ENCODE peak calls at places on chromosome 11, in four cellular contexts. One of them, this sample, is unnamed.

GRCh38 chr11:124896071-124896750 is 1.5 kb downstream of the ROBO4 start:
- DNase-seq in K562: no peak
- DNase-seq in HepG2: no peak
- DNase-seq in GM12878: no peak
- DNase-seq in this sample: peak; percentile 8

GRCh38 chr11:110172666-110173065 is 79.5 kb downstream of the ZC3H12C start:
- DNase-seq in K562: peak; percentile 28
- DNase-seq in HepG2: no peak
- DNase-seq in GM12878: no peak
- DNase-seq in this sample: no peak

GRCh38 chr11:28759311-28759710 is 651.1 kb downstream of the METTL15 start:
- DNase-seq in GM12878: no peak
- DNase-seq in HepG2: no peak
- DNase-seq in K562: no peak
- DNase-seq in this sample: no peak

GRCh38 chr11:117828641-117829368 is 4.3 kb upstream of the FXYD2 start:
- DNase-seq in K562: peak; percentile 27
- DNase-seq in GM12878: no peak
- DNase-seq in HepG2: no peak
- DNase-seq in this sample: no peak

GRCh38 chr11:112564228-112564955 is 303.7 kb upstream of the PLET1 start:
- DNase-seq in GM12878: no peak
- DNase-seq in HepG2: peak; percentile 11
- DNase-seq in K562: no peak
- DNase-seq in this sample: no peak

GRCh38 chr11:16013649-16014275 is 342.6 kb downstream of the SOX6 start:
- DNase-seq in GM12878: no peak
- DNase-seq in HepG2: no peak
- DNase-seq in K562: no peak
- DNase-seq in this sample: no peak

GRCh38 chr11:111388431-111388830 is 9.4 kb upstream of the POU2AF1 start:
- DNase-seq in GM12878: no peak
- DNase-seq in HepG2: no peak
- DNase-seq in K562: no peak
- DNase-seq in this sample: no peak

GRCh38 chr11:34242037-34242625 is 115.7 kb downstream of the ABTB2 start:
- DNase-seq in K562: peak; percentile 90
- DNase-seq in GM12878: no peak
- DNase-seq in HepG2: no peak
- DNase-seq in this sample: no peak

GRCh38 chr11:93921695-93922468 is 71.5 kb upstream of the VSTM5 start:
- DNase-seq in HepG2: peak; percentile 56
- DNase-seq in GM12878: peak; percentile 4
- DNase-seq in K562: peak; percentile 75
- DNase-seq in this sample: peak; percentile 58

GRCh38 chr11:128354476-128354875 is 232.9 kb downstream of the ETS1 start:
- DNase-seq in K562: no peak
- DNase-seq in GM12878: no peak
- DNase-seq in HepG2: no peak
- DNase-seq in this sample: no peak

GRCh38 chr11:102647430-102647829 is 22.3 kb upstream of the MMP20 start:
- DNase-seq in K562: no peak
- DNase-seq in GM12878: no peak
- DNase-seq in HepG2: no peak
- DNase-seq in this sample: no peak

DNA sequence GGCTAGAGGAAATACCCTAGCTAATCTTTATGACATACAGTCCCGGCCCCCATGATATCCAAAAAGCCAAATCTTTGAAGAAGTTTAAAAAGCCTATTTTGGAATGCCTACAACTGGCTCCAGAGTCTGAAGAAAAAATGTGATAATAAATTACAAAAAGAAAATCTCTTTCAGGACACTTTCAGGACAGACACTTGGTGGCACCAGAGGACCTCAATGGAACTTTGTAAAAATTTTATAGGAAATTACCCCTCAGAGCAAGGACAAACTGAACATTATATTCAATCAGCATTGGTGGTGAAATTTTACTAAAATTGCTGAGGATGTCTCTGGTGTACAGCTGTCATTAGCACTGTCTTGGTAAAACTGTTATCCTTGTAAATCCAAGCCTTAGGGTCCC is 81.0 kb downstream of the CCDC73 start:
- DNase-seq in K562: no peak
- DNase-seq in GM12878: no peak
- DNase-seq in HepG2: no peak
- DNase-seq in this sample: no peak
- TF ChIP-seq ZBTB33 in K562: no peak
- TF ChIP-seq ZBTB33 in GM12878: no peak
- TF ChIP-seq ZBTB33 in HepG2: no peak
- TF ChIP-seq ZBTB33 in this sample: no peak

GRCh38 chr11:7436657-7437056 is 48.6 kb upstream of the OLFML1 start:
- DNase-seq in K562: no peak
- DNase-seq in GM12878: no peak
- DNase-seq in HepG2: no peak
- DNase-seq in this sample: no peak
- TF ChIP-seq FOXM1 in K562: no peak
- TF ChIP-seq FOXM1 in GM12878: no peak
- TF ChIP-seq FOXM1 in HepG2: no peak
- TF ChIP-seq FOXM1 in this sample: no peak

DNA sequence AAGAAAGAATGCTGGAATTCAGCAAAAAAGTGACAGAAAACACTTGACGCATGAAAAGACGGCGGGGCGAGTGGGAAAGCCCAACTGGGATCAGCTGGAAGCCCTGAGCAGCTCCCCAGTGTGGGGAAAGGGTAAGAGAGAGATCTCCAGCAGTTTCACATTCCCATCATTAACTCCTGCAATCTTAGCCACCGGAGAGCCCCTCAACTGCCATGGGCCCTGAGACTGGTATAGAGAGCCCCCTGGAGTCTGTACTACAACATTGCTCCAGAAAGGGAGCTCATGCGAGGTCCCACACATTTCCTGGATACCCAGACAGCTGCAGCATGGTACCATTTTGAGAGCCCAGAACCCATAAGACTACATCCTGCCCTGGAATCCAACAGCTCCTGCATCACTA is 31.1 kb downstream of the MRGPRX4 start:
- DNase-seq in K562: peak; percentile 33
- DNase-seq in HepG2: peak; percentile 31
- DNase-seq in GM12878: no peak
- DNase-seq in this sample: peak; percentile 69
- TF ChIP-seq ZBTB33 in K562: no peak
- TF ChIP-seq ZBTB33 in HepG2: no peak
- TF ChIP-seq ZBTB33 in GM12878: no peak
- TF ChIP-seq ZBTB33 in this sample: no peak

GRCh38 chr11:2234963-2235362 is 35.4 kb downstream of the ASCL2 start:
- DNase-seq in K562: no peak
- DNase-seq in GM12878: no peak
- DNase-seq in HepG2: no peak
- DNase-seq in this sample: no peak
- TF ChIP-seq FOXM1 in K562: no peak
- TF ChIP-seq FOXM1 in GM12878: no peak
- TF ChIP-seq FOXM1 in HepG2: no peak
- TF ChIP-seq FOXM1 in this sample: no peak

GRCh38 chr11:67160045-67160444 is 41.0 kb downstream of the KDM2A start:
- DNase-seq in HepG2: no peak
- DNase-seq in GM12878: no peak
- DNase-seq in K562: no peak
- DNase-seq in this sample: peak; percentile 65

GRCh38 chr11:67157691-67158090 is 38.6 kb downstream of the KDM2A start:
- DNase-seq in HepG2: no peak
- DNase-seq in K562: no peak
- DNase-seq in GM12878: no peak
- DNase-seq in this sample: no peak

GRCh38 chr11:67158241-67158640 is 39.2 kb downstream of the KDM2A start:
- DNase-seq in HepG2: no peak
- DNase-seq in GM12878: no peak
- DNase-seq in K562: no peak
- DNase-seq in this sample: no peak

GRCh38 chr11:67153971-67154370 is 34.9 kb downstream of the KDM2A start:
- DNase-seq in HepG2: no peak
- DNase-seq in GM12878: no peak
- DNase-seq in K562: no peak
- DNase-seq in this sample: no peak

GRCh38 chr11:67154726-67155125 is 35.7 kb downstream of the KDM2A start:
- DNase-seq in GM12878: no peak
- DNase-seq in HepG2: no peak
- DNase-seq in K562: no peak
- DNase-seq in this sample: no peak
- TF ChIP-seq ZBTB33 in GM12878: no peak
- TF ChIP-seq ZBTB33 in HepG2: no peak
- TF ChIP-seq ZBTB33 in K562: no peak
- TF ChIP-seq ZBTB33 in this sample: no peak

GRCh38 chr11:73308963-73309960 is 1.2 kb downstream of the ARHGEF17 start:
- DNase-seq in GM12878: no peak
- DNase-seq in HepG2: peak; percentile 92
- DNase-seq in K562: peak; percentile 28
- DNase-seq in this sample: no peak
- TF ChIP-seq FOXM1 in GM12878: no peak
- TF ChIP-seq FOXM1 in HepG2: no peak
- TF ChIP-seq FOXM1 in K562: no peak
- TF ChIP-seq FOXM1 in this sample: no peak

DNA sequence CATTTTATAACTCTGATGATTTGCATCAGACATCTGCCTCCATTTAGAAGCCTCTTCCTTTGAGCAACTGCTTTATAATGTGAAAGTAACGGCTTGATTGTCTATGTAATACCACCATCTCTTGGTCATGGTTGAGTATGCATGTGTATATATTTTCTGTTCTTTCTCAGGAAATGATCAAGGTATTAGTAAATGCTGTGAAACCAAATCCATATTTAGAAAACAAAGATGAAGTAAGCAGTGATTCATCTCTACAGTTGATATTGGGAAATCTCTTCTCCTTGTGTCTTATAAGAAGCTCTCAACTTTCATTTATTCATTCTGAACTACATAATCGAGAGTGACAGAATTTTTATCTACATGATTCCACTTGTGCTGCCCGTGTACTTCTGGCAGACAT is 104.6 kb upstream of the ANO3 start:
- DNase-seq in K562: no peak
- DNase-seq in HepG2: peak; percentile 4
- DNase-seq in GM12878: peak; percentile 24
- DNase-seq in this sample: peak; percentile 37
- TF ChIP-seq ZBTB33 in K562: no peak
- TF ChIP-seq ZBTB33 in HepG2: no peak
- TF ChIP-seq ZBTB33 in GM12878: no peak
- TF ChIP-seq ZBTB33 in this sample: no peak

This sample was measured in SK-N-SH.